ENCODE peak calls at places on chromosomes 5 and 9, in six cellular contexts. F, N, V, A, L and M are unnamed samples.

GRCh38 chr5:103446813-103447212 is 115.8 kb downstream of the NUDT12 start:
- DNase-seq in A (no peak), L (no peak), V (no peak), N (peak; percentile 88), F (no peak), M (no peak)

GRCh38 chr5:160539431-160539830 is 117.8 kb downstream of the PTTG1 start:
- DNase-seq in F (no peak), N (peak; percentile 6), L (no peak), V (peak; percentile 80), A (no peak), M (no peak)

GRCh38 chr5:15752886-15753285 is 252.9 kb downstream of the FBXL7 start:
- DNase-seq in L (no peak), A (no peak), N (no peak), F (no peak), V (no peak), M (no peak)

GRCh38 chr9:4080889-4081548 is 218.8 kb downstream of the GLIS3 start:
- DNase-seq in N (no peak), V (no peak), A (no peak), L (no peak), F (peak; percentile 72), M (no peak)

GRCh38 chr9:114845373-114845772 is 39.5 kb upstream of the TNFSF15 start:
- DNase-seq in F (no peak), A (no peak), L (no peak), N (no peak), V (no peak), M (no peak)

GRCh38 chr9:127540664-127541041 is 71.4 kb upstream of the STXBP1 start:
- DNase-seq in N (peak; percentile 42), L (no peak), F (no peak), A (no peak), V (no peak), M (no peak)

GRCh38 chr9:114560956-114561355 is 26.6 kb upstream of the ATP6V1G1 start:
- DNase-seq in A (no peak), N (no peak), V (no peak), F (no peak), L (no peak), M (no peak)

GRCh38 chr9:137302176-137303030 is at the start of gene NRARP:
- DNase-seq in L (peak; percentile 74), F (peak; percentile 80), N (peak; percentile 85), V (peak; percentile 76), A (peak; percentile 98), M (peak; percentile 91)

GRCh38 chr5:134503088-134503936 is 22.2 kb upstream of the JADE2 start:
- DNase-seq in A (peak; percentile 67), V (peak; percentile 99), N (peak; percentile 96), F (peak; percentile 92), L (peak; percentile 30), M (peak; percentile 53)

GRCh38 chr5:111603446-111603827 is 91.1 kb upstream of the STARD4 start:
- DNase-seq in L (no peak), N (no peak), A (no peak), F (no peak), V (no peak), M (no peak)

GRCh38 chr9:84297162-84297821 is 43.3 kb downstream of the SLC28A3 start:
- DNase-seq in L (no peak), N (no peak), A (no peak), V (peak; percentile 26), F (no peak), M (no peak)

GRCh38 chr5:172771439-172772111 is 580 bp upstream of the DUSP1 start:
- DNase-seq in F (peak; percentile 74), V (peak; percentile 28), N (peak; percentile 51), L (no peak), A (no peak), M (no peak)

GRCh38 chr9:124256517-124257069 is 1.2 kb upstream of the NEK6 start:
- DNase-seq in N (peak; percentile 79), A (no peak), L (no peak), V (peak; percentile 59), F (no peak), M (no peak)

GRCh38 chr5:158698768-158699167 is 400.9 kb downstream of the EBF1 start:
- DNase-seq in N (no peak), L (no peak), A (no peak), F (no peak), V (no peak), M (no peak)
- H3K4me1 ChIP-seq in N (peaks cover 4% of the 10 kb centered on the region), L (peaks cover 7% of the 10 kb centered on the region), A (no peaks in the 10 kb centered on the region), F (no peaks in the 10 kb centered on the region), V (peaks cover 15% of the 10 kb centered on the region), M (peaks cover 67% of the 10 kb centered on the region)

GRCh38 chr9:117777823-117778222 is 73.6 kb downstream of the TLR4 start:
- DNase-seq in N (no peak), V (no peak), F (no peak), L (peak; percentile 14), A (no peak), M (no peak)
- H3K4me1 ChIP-seq in N (no peaks in the 10 kb centered on the region), V (peaks cover 5% of the 10 kb centered on the region), F (no peaks in the 10 kb centered on the region), L (no peaks in the 10 kb centered on the region), A (no peaks in the 10 kb centered on the region), M (peaks cover 6% of the 10 kb centered on the region)

GRCh38 chr5:126386146-126386545 is 37.1 kb upstream of the GRAMD2B start:
- DNase-seq in A (no peak), F (no peak), V (peak; percentile 35), L (no peak), N (no peak), M (no peak)

GRCh38 chr5:126383246-126383645 is 40.0 kb upstream of the GRAMD2B start:
- DNase-seq in N (peak; percentile 81), V (no peak), L (no peak), F (no peak), A (no peak), M (no peak)

GRCh38 chr5:126385509-126385908 is 37.7 kb upstream of the GRAMD2B start:
- DNase-seq in F (no peak), A (no peak), L (no peak), N (peak; percentile 67), V (peak; percentile 41), M (no peak)

GRCh38 chr5:126384985-126385384 is 38.2 kb upstream of the GRAMD2B start:
- DNase-seq in L (no peak), N (peak; percentile 85), V (peak; percentile 60), F (no peak), A (no peak), M (no peak)

DNA sequence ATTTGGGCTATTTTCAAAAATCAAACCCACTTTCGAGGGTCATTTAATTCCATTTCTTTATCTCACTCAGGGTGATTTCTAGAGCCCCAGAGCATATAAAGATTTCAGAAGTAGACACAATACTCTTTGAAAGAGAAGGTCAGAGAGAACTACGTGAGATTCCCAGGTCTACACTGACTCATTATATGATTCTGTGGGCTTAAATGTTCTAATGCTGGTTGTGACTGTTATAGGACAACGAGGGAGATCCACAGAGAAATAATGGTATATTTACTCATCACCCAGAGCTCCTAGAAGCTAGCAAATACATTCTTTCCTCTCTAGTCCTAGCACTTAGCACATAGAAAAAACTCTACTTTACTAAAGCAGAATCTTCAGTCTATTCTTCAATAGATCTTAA is 39.5 kb upstream of the GRAMD2B start:
- DNase-seq in L (no peak), N (peak; percentile 20), F (no peak), V (no peak), A (no peak), M (no peak)
- H3K4me1 ChIP-seq in L (peaks cover 6% of the 10 kb centered on the region), N (peaks cover 44% of the 10 kb centered on the region), F (no peaks in the 10 kb centered on the region), V (peaks cover 23% of the 10 kb centered on the region), A (no peaks in the 10 kb centered on the region), M (peaks cover 41% of the 10 kb centered on the region)

DNA sequence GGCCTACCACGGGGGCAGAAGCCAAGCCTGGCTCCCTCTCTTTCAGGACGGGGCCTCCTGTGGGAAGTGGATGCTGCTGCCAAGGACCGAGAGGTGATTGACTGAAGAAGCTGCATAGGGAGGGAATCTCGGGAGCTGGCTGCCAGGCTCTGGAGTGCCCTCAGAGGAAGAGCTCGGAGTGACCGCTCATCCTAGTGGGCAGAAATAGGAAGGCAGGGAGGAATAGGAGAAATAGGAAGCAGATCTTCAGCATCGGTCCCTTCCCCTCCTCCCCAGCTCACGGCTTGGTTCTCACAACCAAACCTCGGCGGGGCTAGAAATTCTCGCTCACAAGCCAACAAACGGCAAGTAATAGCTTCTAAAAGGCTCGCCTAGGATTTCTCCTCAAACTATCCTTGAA is 159.9 kb upstream of the RAI14 start:
- DNase-seq in V (no peak), N (no peak), F (peak; percentile 75), A (no peak), L (no peak), M (no peak)
- H3K4me1 ChIP-seq in V (peaks cover 11% of the 10 kb centered on the region), N (peaks cover 11% of the 10 kb centered on the region), F (peaks cover 2% of the 10 kb centered on the region), A (peaks cover 6% of the 10 kb centered on the region), L (peaks cover 13% of the 10 kb centered on the region), M (peaks cover 23% of the 10 kb centered on the region)

GRCh38 chr5:177513500-177513899 is 3.3 kb downstream of the DDX41 start:
- DNase-seq in V (no peak), F (no peak), N (no peak), A (no peak), L (no peak), M (no peak)
- H3K4me1 ChIP-seq in V (peaks cover 8% of the 10 kb centered on the region), F (no peaks in the 10 kb centered on the region), N (peaks cover 12% of the 10 kb centered on the region), A (peaks cover 11% of the 10 kb centered on the region), L (peaks cover 11% of the 10 kb centered on the region), M (peaks cover 4% of the 10 kb centered on the region)